ENCODE peak calls at places on chromosome 1, in six cellular contexts. A, M, J, B, I and Y are unnamed samples.

GRCh38 chr1:87956072-87956471 is 627.4 kb downstream of the LMO4 start:
- DNase-seq in A (peak), M (peak), J (no peak), B (no peak), I (no peak), Y (peak)

GRCh38 chr1:220999872-221000863 is 120.9 kb downstream of the HLX start:
- DNase-seq in A (no peak), M (no peak), J (no peak), B (no peak), I (no peak), Y (peak)

GRCh38 chr1:109134423-109134822 is 20.5 kb downstream of the ELAPOR1 start:
- DNase-seq in A (no peak), M (peak), J (no peak), B (no peak), I (no peak), Y (no peak)

GRCh38 chr1:241323510-241323909 is 33.5 kb downstream of the RGS7 start:
- DNase-seq in A (peak), M (no peak), J (no peak), B (peak), I (no peak), Y (peak)

GRCh38 chr1:165287781-165288180 is 68.7 kb downstream of the LMX1A start:
- DNase-seq in A (no peak), M (no peak), J (no peak), B (no peak), I (no peak), Y (no peak)

GRCh38 chr1:29749021-29749420 is 512.7 kb downstream of the PTPRU start:
- DNase-seq in A (no peak), M (no peak), J (no peak), B (no peak), I (no peak), Y (no peak)

GRCh38 chr1:173444757-173445156 is 32.4 kb upstream of the PRDX6 start:
- DNase-seq in A (no peak), M (no peak), J (no peak), B (peak), I (no peak), Y (no peak)

GRCh38 chr1:154186852-154187501 is 4.9 kb downstream of the TPM3 start:
- DNase-seq in A (no peak), M (no peak), J (no peak), B (peak), I (no peak), Y (no peak)

GRCh38 chr1:47424336-47424982 is 8.4 kb downstream of the FOXE3 start:
- DNase-seq in A (peak), M (no peak), J (no peak), B (no peak), I (no peak), Y (peak)

GRCh38 chr1:242185728-242186127 is 186.8 kb upstream of the MAP1LC3C start:
- DNase-seq in A (no peak), M (no peak), J (no peak), B (peak), I (no peak), Y (no peak)

GRCh38 chr1:62589321-62589720 is 8.0 kb upstream of the ANGPTL3 start:
- DNase-seq in A (peak), M (no peak), J (no peak), B (no peak), I (no peak), Y (peak)

GRCh38 chr1:192887426-192887825 is 78.6 kb downstream of the RGS2 start:
- DNase-seq in A (no peak), M (no peak), J (no peak), B (no peak), I (no peak), Y (no peak)

GRCh38 chr1:17671314-17671705 is 83.8 kb upstream of the ACTL8 start:
- DNase-seq in A (no peak), M (no peak), J (no peak), B (no peak), I (no peak), Y (no peak)

GRCh38 chr1:212311836-212312497 is 26.8 kb downstream of the PPP2R5A start:
- DNase-seq in A (peak), M (no peak), J (no peak), B (no peak), I (no peak), Y (peak)

GRCh38 chr1:91057784-91058183 is 35.9 kb upstream of the ZNF644 start:
- DNase-seq in A (no peak), M (no peak), J (no peak), B (no peak), I (peak), Y (no peak)

GRCh38 chr1:25819496-25820246 is at the start of gene MTFR1L:
- DNase-seq in A (peak), M (peak), J (peak), B (peak), I (peak), Y (peak)

GRCh38 chr1:117371436-117372151 is 4.3 kb downstream of the MAN1A2 start:
- DNase-seq in A (peak), M (no peak), J (no peak), B (no peak), I (no peak), Y (peak)

GRCh38 chr1:244106173-244106572 is 55.1 kb downstream of the ZBTB18 start:
- DNase-seq in A (no peak), M (no peak), J (no peak), B (no peak), I (no peak), Y (no peak)

GRCh38 chr1:19079983-19080472 is 123.6 kb upstream of the IFFO2 start:
- DNase-seq in A (no peak), M (no peak), J (no peak), B (no peak), I (no peak), Y (no peak)

GRCh38 chr1:94971491-94971924 is 44.6 kb upstream of the CNN3 start:
- DNase-seq in A (peak), M (no peak), J (no peak), B (no peak), I (no peak), Y (peak)